ENCODE peak calls at places on chromosomes 3 and 15, in eight cellular contexts. Q is nucleus accumbens; S is LoVo; G is left cardiac atrium; O is CD8-positive, alpha-beta T cell; U is non-pigmented ciliary epithelial cell; J is head of caudate nucleus; H is NCI-H510A treated with DMSO at 0.1 percent for 48 hours. D is an unnamed sample.
A peak's percentile ranks its signal among the peaks of the same experiment; 100 is the strongest.

GRCh38 chr3:18556503-18556902 is 131.4 kb upstream of the SATB1 start:
- DNase-seq in G (no peak), H (no peak), U (no peak), S (no peak), J (no peak), O (peak; percentile 15), Q (no peak), D (peak; percentile 54)

GRCh38 chr3:64408770-64409169 is 183.5 kb upstream of the PRICKLE2 start:
- DNase-seq in J (no peak), U (no peak), O (no peak), S (no peak), Q (no peak), G (no peak), H (no peak), D (peak; percentile 30)

GRCh38 chr15:48437178-48437577 is 105.9 kb downstream of the DUT start:
- DNase-seq in S (no peak), U (no peak), Q (no peak), H (no peak), J (no peak), O (no peak), G (no peak), D (peak; percentile 43)

GRCh38 chr3:159852821-159853505 is 135.7 kb upstream of the IL12A start:
- DNase-seq in U (no peak), O (no peak), G (peak; percentile 78), Q (no peak), J (peak; percentile 62), S (no peak), H (peak; percentile 41), D (peak; percentile 80)

GRCh38 chr3:157089455-157090221 is 70.3 kb downstream of the CCNL1 start:
- DNase-seq in U (no peak), J (no peak), S (peak; percentile 65), H (no peak), O (no peak), Q (no peak), G (peak; percentile 41), D (peak; percentile 90)

GRCh38 chr15:78024141-78024567 is 53.4 kb downstream of the TBC1D2B start:
- DNase-seq in U (no peak), H (no peak), Q (no peak), J (no peak), O (no peak), G (peak; percentile 67), S (no peak), D (no peak)

GRCh38 chr3:151869186-151869585 is 4.3 kb upstream of the SUCNR1 start:
- DNase-seq in S (no peak), Q (no peak), H (no peak), G (no peak), O (no peak), U (no peak), J (no peak), D (no peak)

GRCh38 chr3:97810779-97811390 is 10.9 kb upstream of the CRYBG3 start:
- DNase-seq in Q (no peak), G (no peak), O (no peak), J (no peak), S (no peak), H (no peak), U (no peak), D (peak; percentile 33)

GRCh38 chr15:40722934-40723333 is 28.0 kb downstream of the RAD51 start:
- DNase-seq in U (no peak), S (no peak), O (no peak), H (no peak), Q (no peak), J (no peak), G (no peak), D (peak; percentile 21)

GRCh38 chr15:43975750-43976149 is 148.9 kb downstream of the WDR76 start:
- DNase-seq in H (no peak), S (no peak), U (no peak), Q (no peak), O (no peak), J (no peak), G (no peak), D (no peak)

GRCh38 chr3:53186726-53187125 is 25.7 kb downstream of the PRKCD start:
- DNase-seq in G (no peak), Q (no peak), H (no peak), U (no peak), J (no peak), S (no peak), O (no peak), D (no peak)

GRCh38 chr3:5036536-5036833 is 57.2 kb downstream of the BHLHE40 start:
- DNase-seq in S (no peak), Q (no peak), O (no peak), G (no peak), U (no peak), J (no peak), H (no peak), D (no peak)

D was measured in kidney tubule cell.